ENCODE peak calls at places on chromosomes 3 and 15, in nine cellular contexts. O is iris pigment epithelial cell, Q is hippocampal formation, Z is neuronal stem cell, D is NCI-H1105, G is uterus, I is HT1080, E is GM20000, K is left ventricle myocardium superior. N is an unnamed sample.

GRCh38 chr15:74383695-74384565 is 16.5 kb upstream of the CYP11A1 start:
- DNase-seq in O (peak; percentile 71), Q (no peak), Z (no peak), D (no peak), G (no peak), I (peak; percentile 84), E (peak; percentile 85), K (no peak), N (no peak)

GRCh38 chr15:92947071-92947730 is 47.1 kb downstream of the CHD2 start:
- DNase-seq in O (no peak), Q (no peak), Z (no peak), D (no peak), G (no peak), I (no peak), E (no peak), K (no peak), N (no peak)

GRCh38 chr3:17300441-17300840 is 415.7 kb downstream of the PLCL2 start:
- DNase-seq in O (no peak), Q (no peak), Z (no peak), D (no peak), G (no peak), I (no peak), E (no peak), K (no peak), N (no peak)

GRCh38 chr15:99558571-99558970 is 7.2 kb upstream of the MEF2A start:
- DNase-seq in O (no peak), Q (no peak), Z (no peak), D (no peak), G (no peak), I (no peak), E (no peak), K (no peak), N (no peak)

GRCh38 chr3:124266517-124266916 is 274.6 kb upstream of the ROPN1 start:
- DNase-seq in O (no peak), Q (no peak), Z (no peak), D (peak; percentile 98), G (no peak), I (no peak), E (no peak), K (no peak), N (no peak)

GRCh38 chr3:184786271-184787010 is 25.5 kb upstream of the VPS8 start:
- DNase-seq in O (peak; percentile 82), Q (peak; percentile 18), Z (no peak), D (no peak), G (peak; percentile 66), I (peak; percentile 96), E (no peak), K (peak; percentile 63), N (peak; percentile 73)

GRCh38 chr15:55546718-55547117 is 38.7 kb upstream of the DNAAF4 start:
- DNase-seq in O (peak; percentile 36), Q (no peak), Z (no peak), D (no peak), G (no peak), I (peak; percentile 60), E (no peak), K (no peak), N (no peak)

GRCh38 chr15:51198701-51199253 is 104.1 kb upstream of the TNFAIP8L3 start:
- DNase-seq in O (no peak), Q (no peak), Z (no peak), D (no peak), G (no peak), I (peak; percentile 32), E (no peak), K (no peak), N (no peak)

GRCh38 chr3:8702560-8702959 is 31.0 kb upstream of the CAV3 start:
- DNase-seq in O (no peak), Q (no peak), Z (no peak), D (no peak), G (no peak), I (no peak), E (peak; percentile 3), K (no peak), N (no peak)

GRCh38 chr15:79007066-79007465 is 62.2 kb upstream of the CTSH start:
- DNase-seq in O (peak; percentile 50), Q (no peak), Z (peak; percentile 33), D (no peak), G (no peak), I (peak; percentile 63), E (peak; percentile 37), K (peak; percentile 71), N (peak; percentile 53)

GRCh38 chr15:39704684-39705083 is 78.0 kb downstream of the FSIP1 start:
- DNase-seq in O (peak; percentile 93), Q (no peak), Z (no peak), D (no peak), G (no peak), I (peak; percentile 5), E (no peak), K (no peak), N (no peak)

N was measured in psoas muscle.